ENCODE peak calls at places on chromosome 7, in seven cellular contexts. One of them, this sample, is unnamed.

GRCh38 chr7:55254596-55255500 is 110.3 kb upstream of the LANCL2 start:
- DNase-seq in transverse colon: peak
- DNase-seq in cardiac muscle cell: peak
- DNase-seq in GM12865: peak
- DNase-seq in heart right ventricle: peak
- DNase-seq in choroid plexus epithelial cell: peak
- DNase-seq in OCI-LY7: peak
- DNase-seq in this sample: peak

GRCh38 chr7:90298145-90299038 is 22.7 kb downstream of the FAM237B start:
- DNase-seq in transverse colon: no peak
- DNase-seq in cardiac muscle cell: peak
- DNase-seq in GM12865: peak
- DNase-seq in heart right ventricle: no peak
- DNase-seq in choroid plexus epithelial cell: peak
- DNase-seq in OCI-LY7: peak
- DNase-seq in this sample: peak

GRCh38 chr7:151689196-151689971 is 169.7 kb upstream of the RHEB start:
- DNase-seq in transverse colon: no peak
- DNase-seq in cardiac muscle cell: no peak
- DNase-seq in GM12865: no peak
- DNase-seq in heart right ventricle: peak
- DNase-seq in choroid plexus epithelial cell: no peak
- DNase-seq in OCI-LY7: no peak
- DNase-seq in this sample: no peak

GRCh38 chr7:128880791-128881457 is 18.3 kb downstream of the ATP6V1F start:
- DNase-seq in transverse colon: no peak
- DNase-seq in cardiac muscle cell: no peak
- DNase-seq in GM12865: no peak
- DNase-seq in heart right ventricle: no peak
- DNase-seq in choroid plexus epithelial cell: no peak
- DNase-seq in OCI-LY7: no peak
- DNase-seq in this sample: no peak

GRCh38 chr7:46996972-46997371 is 584.9 kb downstream of the TNS3 start:
- DNase-seq in transverse colon: no peak
- DNase-seq in cardiac muscle cell: peak
- DNase-seq in GM12865: no peak
- DNase-seq in heart right ventricle: peak
- DNase-seq in choroid plexus epithelial cell: no peak
- DNase-seq in OCI-LY7: no peak
- DNase-seq in this sample: no peak

GRCh38 chr7:20164420-20165145 is 52.6 kb downstream of the MACC1 start:
- DNase-seq in transverse colon: no peak
- DNase-seq in cardiac muscle cell: peak
- DNase-seq in GM12865: no peak
- DNase-seq in heart right ventricle: no peak
- DNase-seq in choroid plexus epithelial cell: peak
- DNase-seq in OCI-LY7: no peak
- DNase-seq in this sample: peak

GRCh38 chr7:24769014-24769830 is 12.0 kb upstream of the GSDME start:
- DNase-seq in transverse colon: no peak
- DNase-seq in cardiac muscle cell: no peak
- DNase-seq in GM12865: peak
- DNase-seq in heart right ventricle: no peak
- DNase-seq in choroid plexus epithelial cell: no peak
- DNase-seq in OCI-LY7: no peak
- DNase-seq in this sample: no peak

GRCh38 chr7:19670806-19671205 is 38.0 kb downstream of the POLR1F start:
- DNase-seq in transverse colon: no peak
- DNase-seq in cardiac muscle cell: no peak
- DNase-seq in GM12865: no peak
- DNase-seq in heart right ventricle: no peak
- DNase-seq in choroid plexus epithelial cell: peak
- DNase-seq in OCI-LY7: no peak
- DNase-seq in this sample: no peak

GRCh38 chr7:149815661-149816266 is 22.4 kb upstream of the ZNF862 start:
- DNase-seq in transverse colon: no peak
- DNase-seq in cardiac muscle cell: no peak
- DNase-seq in GM12865: no peak
- DNase-seq in heart right ventricle: no peak
- DNase-seq in choroid plexus epithelial cell: no peak
- DNase-seq in OCI-LY7: no peak
- DNase-seq in this sample: no peak

GRCh38 chr7:130793855-130794618 is 60.0 kb upstream of the KLF14 start:
- DNase-seq in transverse colon: no peak
- DNase-seq in cardiac muscle cell: peak
- DNase-seq in GM12865: no peak
- DNase-seq in heart right ventricle: no peak
- DNase-seq in choroid plexus epithelial cell: peak
- DNase-seq in OCI-LY7: no peak
- DNase-seq in this sample: peak

GRCh38 chr7:139105037-139105382 is 4.5 kb downstream of the ZC3HAV1 start:
- DNase-seq in transverse colon: no peak
- DNase-seq in cardiac muscle cell: no peak
- DNase-seq in GM12865: peak
- DNase-seq in heart right ventricle: no peak
- DNase-seq in choroid plexus epithelial cell: no peak
- DNase-seq in OCI-LY7: peak
- DNase-seq in this sample: no peak

GRCh38 chr7:50733552-50733951 is 49.1 kb downstream of the GRB10 start:
- DNase-seq in transverse colon: no peak
- DNase-seq in cardiac muscle cell: peak
- DNase-seq in GM12865: no peak
- DNase-seq in heart right ventricle: no peak
- DNase-seq in choroid plexus epithelial cell: peak
- DNase-seq in OCI-LY7: no peak
- DNase-seq in this sample: no peak

GRCh38 chr7:111832159-111832558 is 269.9 kb upstream of the IMMP2L start:
- DNase-seq in transverse colon: no peak
- DNase-seq in cardiac muscle cell: peak
- DNase-seq in GM12865: no peak
- DNase-seq in heart right ventricle: no peak
- DNase-seq in choroid plexus epithelial cell: no peak
- DNase-seq in OCI-LY7: no peak
- DNase-seq in this sample: no peak

GRCh38 chr7:132213583-132213982 is 362.7 kb downstream of the PLXNA4 start:
- DNase-seq in transverse colon: no peak
- DNase-seq in cardiac muscle cell: no peak
- DNase-seq in GM12865: no peak
- DNase-seq in heart right ventricle: no peak
- DNase-seq in choroid plexus epithelial cell: no peak
- DNase-seq in OCI-LY7: no peak
- DNase-seq in this sample: no peak

GRCh38 chr7:100678291-100678984 is 4.9 kb downstream of the GNB2 start:
- DNase-seq in transverse colon: peak
- DNase-seq in cardiac muscle cell: no peak
- DNase-seq in GM12865: no peak
- DNase-seq in heart right ventricle: no peak
- DNase-seq in choroid plexus epithelial cell: no peak
- DNase-seq in OCI-LY7: no peak
- DNase-seq in this sample: no peak

GRCh38 chr7:129857313-129857712 is 95.4 kb downstream of the UBE2H start:
- DNase-seq in transverse colon: no peak
- DNase-seq in cardiac muscle cell: no peak
- DNase-seq in GM12865: no peak
- DNase-seq in heart right ventricle: no peak
- DNase-seq in choroid plexus epithelial cell: no peak
- DNase-seq in OCI-LY7: no peak
- DNase-seq in this sample: no peak

GRCh38 chr7:5695709-5696345 is 85.6 kb downstream of the RNF216 start:
- DNase-seq in transverse colon: peak
- DNase-seq in cardiac muscle cell: peak
- DNase-seq in GM12865: no peak
- DNase-seq in heart right ventricle: peak
- DNase-seq in choroid plexus epithelial cell: peak
- DNase-seq in OCI-LY7: no peak
- DNase-seq in this sample: no peak

GRCh38 chr7:134702366-134703240 is 56.0 kb downstream of the BPGM start:
- DNase-seq in transverse colon: no peak
- DNase-seq in cardiac muscle cell: peak
- DNase-seq in GM12865: no peak
- DNase-seq in heart right ventricle: no peak
- DNase-seq in choroid plexus epithelial cell: peak
- DNase-seq in OCI-LY7: no peak
- DNase-seq in this sample: no peak

GRCh38 chr7:117190746-117191435 is 132.0 kb downstream of the WNT2 start:
- DNase-seq in transverse colon: no peak
- DNase-seq in cardiac muscle cell: peak
- DNase-seq in GM12865: no peak
- DNase-seq in heart right ventricle: no peak
- DNase-seq in choroid plexus epithelial cell: no peak
- DNase-seq in OCI-LY7: no peak
- DNase-seq in this sample: no peak
- TF ChIP-seq CTCF in transverse colon: no peak
- TF ChIP-seq CTCF in cardiac muscle cell: no peak
- TF ChIP-seq CTCF in GM12865: no peak
- TF ChIP-seq CTCF in heart right ventricle: no peak
- TF ChIP-seq CTCF in choroid plexus epithelial cell: no peak
- TF ChIP-seq CTCF in OCI-LY7: no peak
- TF ChIP-seq CTCF in this sample: no peak

GRCh38 chr7:156496491-156497264 is 143.9 kb upstream of the RNF32 start:
- DNase-seq in transverse colon: no peak
- DNase-seq in cardiac muscle cell: no peak
- DNase-seq in GM12865: no peak
- DNase-seq in heart right ventricle: no peak
- DNase-seq in choroid plexus epithelial cell: no peak
- DNase-seq in OCI-LY7: no peak
- DNase-seq in this sample: no peak
- H3K4me3 ChIP-seq in transverse colon: no peak
- H3K4me3 ChIP-seq in cardiac muscle cell: no peak
- H3K4me3 ChIP-seq in GM12865: no peak
- H3K4me3 ChIP-seq in heart right ventricle: no peak
- H3K4me3 ChIP-seq in choroid plexus epithelial cell: no peak
- H3K4me3 ChIP-seq in OCI-LY7: no peak
- H3K4me3 ChIP-seq in this sample: no peak

GRCh38 chr7:1559626-1560590 is 3.9 kb upstream of the TMEM184A start:
- DNase-seq in transverse colon: no peak
- DNase-seq in cardiac muscle cell: no peak
- DNase-seq in GM12865: no peak
- DNase-seq in heart right ventricle: no peak
- DNase-seq in choroid plexus epithelial cell: no peak
- DNase-seq in OCI-LY7: no peak
- DNase-seq in this sample: no peak

GRCh38 chr7:1557771-1558170 is 1.8 kb upstream of the TMEM184A start:
- DNase-seq in transverse colon: no peak
- DNase-seq in cardiac muscle cell: no peak
- DNase-seq in GM12865: no peak
- DNase-seq in heart right ventricle: no peak
- DNase-seq in choroid plexus epithelial cell: no peak
- DNase-seq in OCI-LY7: no peak
- DNase-seq in this sample: no peak

GRCh38 chr7:1558841-1559625 is 3.0 kb upstream of the TMEM184A start:
- DNase-seq in transverse colon: peak
- DNase-seq in cardiac muscle cell: no peak
- DNase-seq in GM12865: no peak
- DNase-seq in heart right ventricle: no peak
- DNase-seq in choroid plexus epithelial cell: no peak
- DNase-seq in OCI-LY7: no peak
- DNase-seq in this sample: no peak

GRCh38 chr7:1557006-1557405 is 1.0 kb upstream of the TMEM184A start:
- DNase-seq in transverse colon: no peak
- DNase-seq in cardiac muscle cell: no peak
- DNase-seq in GM12865: no peak
- DNase-seq in heart right ventricle: no peak
- DNase-seq in choroid plexus epithelial cell: no peak
- DNase-seq in OCI-LY7: no peak
- DNase-seq in this sample: no peak

DNA sequence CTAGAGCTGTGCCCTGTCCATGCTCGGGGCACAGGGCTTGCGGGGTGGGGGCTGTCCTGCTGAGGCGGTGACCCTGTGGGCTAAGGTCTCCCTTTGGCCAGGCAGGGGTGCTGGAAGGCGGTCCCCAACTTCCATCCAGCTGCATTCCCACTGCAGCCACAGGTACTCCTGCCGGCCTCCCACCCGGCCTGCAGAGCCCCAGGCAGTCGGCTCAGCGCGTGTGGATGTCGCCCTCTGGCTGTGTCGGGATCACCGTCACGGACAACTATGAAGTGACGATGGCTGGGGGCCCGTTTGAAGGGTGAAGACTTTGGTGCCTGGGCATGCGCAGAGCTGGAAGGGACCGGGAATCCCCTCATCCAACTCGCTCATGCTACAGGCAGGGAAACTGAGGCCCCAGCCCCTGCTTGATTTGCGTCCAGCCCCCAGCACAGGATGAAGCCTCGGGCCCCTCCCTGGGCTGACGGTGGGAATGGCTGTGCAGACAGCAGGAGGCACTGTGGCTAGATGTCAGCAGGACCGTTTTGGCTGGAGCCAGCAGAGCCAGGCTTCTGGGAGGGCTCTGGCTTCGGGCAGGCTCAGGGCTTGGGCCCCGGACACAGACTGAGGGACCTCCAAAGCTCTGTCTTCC is 2.3 kb upstream of the TMEM184A start:
- DNase-seq in transverse colon: no peak
- DNase-seq in cardiac muscle cell: peak
- DNase-seq in GM12865: no peak
- DNase-seq in heart right ventricle: no peak
- DNase-seq in choroid plexus epithelial cell: peak
- DNase-seq in OCI-LY7: peak
- DNase-seq in this sample: no peak
- TF ChIP-seq CTCF in transverse colon: no peak
- TF ChIP-seq CTCF in cardiac muscle cell: no peak
- TF ChIP-seq CTCF in GM12865: no peak
- TF ChIP-seq CTCF in heart right ventricle: peak
- TF ChIP-seq CTCF in choroid plexus epithelial cell: peak
- TF ChIP-seq CTCF in OCI-LY7: peak
- TF ChIP-seq CTCF in this sample: no peak

GRCh38 chr7:107884419-107884818 is 6.6 kb upstream of the DLD start:
- DNase-seq in transverse colon: no peak
- DNase-seq in cardiac muscle cell: no peak
- DNase-seq in GM12865: no peak
- DNase-seq in heart right ventricle: no peak
- DNase-seq in choroid plexus epithelial cell: no peak
- DNase-seq in OCI-LY7: no peak
- DNase-seq in this sample: no peak

GRCh38 chr7:107891619-107892366 is 810 bp downstream of the DLD start:
- DNase-seq in transverse colon: no peak
- DNase-seq in cardiac muscle cell: peak
- DNase-seq in GM12865: no peak
- DNase-seq in heart right ventricle: no peak
- DNase-seq in choroid plexus epithelial cell: peak
- DNase-seq in OCI-LY7: peak
- DNase-seq in this sample: no peak

GRCh38 chr7:107890493-107890961 is 456 bp upstream of the DLD start:
- DNase-seq in transverse colon: no peak
- DNase-seq in cardiac muscle cell: no peak
- DNase-seq in GM12865: no peak
- DNase-seq in heart right ventricle: no peak
- DNase-seq in choroid plexus epithelial cell: no peak
- DNase-seq in OCI-LY7: no peak
- DNase-seq in this sample: no peak

GRCh38 chr7:107890962-107891618 is at the start of gene DLD:
- DNase-seq in transverse colon: peak
- DNase-seq in cardiac muscle cell: peak
- DNase-seq in GM12865: peak
- DNase-seq in heart right ventricle: peak
- DNase-seq in choroid plexus epithelial cell: peak
- DNase-seq in OCI-LY7: peak
- DNase-seq in this sample: peak

DNA sequence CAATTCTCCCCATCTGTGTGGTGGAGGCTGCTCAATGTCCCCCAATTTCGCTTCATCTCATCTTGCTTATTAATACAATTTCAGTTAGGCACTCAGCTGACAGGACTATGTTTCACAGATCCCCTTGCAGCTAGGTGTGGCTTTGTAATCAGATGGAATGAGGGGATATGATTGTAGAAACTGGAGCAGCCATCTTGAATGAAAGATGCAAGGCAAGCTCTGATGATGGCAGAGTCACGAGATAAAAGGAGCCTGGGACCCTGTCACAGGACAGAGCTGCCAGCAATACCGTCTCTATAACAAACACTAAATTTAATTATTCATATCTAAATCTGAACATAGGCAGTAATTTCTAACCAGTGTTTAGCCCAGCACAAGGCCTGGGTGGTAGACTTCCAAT is 991 bp upstream of the DLD start:
- DNase-seq in transverse colon: no peak
- DNase-seq in cardiac muscle cell: no peak
- DNase-seq in GM12865: no peak
- DNase-seq in heart right ventricle: no peak
- DNase-seq in choroid plexus epithelial cell: no peak
- DNase-seq in OCI-LY7: no peak
- DNase-seq in this sample: no peak
- H3K4me3 ChIP-seq in transverse colon: no peak
- H3K4me3 ChIP-seq in cardiac muscle cell: no peak
- H3K4me3 ChIP-seq in GM12865: no peak
- H3K4me3 ChIP-seq in heart right ventricle: no peak
- H3K4me3 ChIP-seq in choroid plexus epithelial cell: no peak
- H3K4me3 ChIP-seq in OCI-LY7: peak
- H3K4me3 ChIP-seq in this sample: no peak